ENCODE peak calls at places on chromosomes 2 and 18, in six cellular contexts. G is HL-60, T is left ventricle myocardium inferior, W is endothelial cell of umbilical vein, E is ovary, V is fibroblast of pulmonary artery. C is an unnamed sample.

GRCh38 chr2:58569460-58570185 is 328.5 kb upstream of the FANCL start:
- DNase-seq in W (no peak), T (no peak), E (no peak), G (no peak), V (no peak), C (no peak)

GRCh38 chr2:224221455-224221913 is 180.4 kb downstream of the FAM124B start:
- DNase-seq in V (peak; percentile 93), G (no peak), T (no peak), W (peak; percentile 88), E (no peak), C (peak; percentile 82)

GRCh38 chr2:235527806-235528480 is 34.1 kb downstream of the AGAP1 start:
- DNase-seq in W (no peak), V (no peak), G (no peak), E (no peak), T (no peak), C (no peak)

GRCh38 chr2:219178377-219179175 is 501 bp downstream of the RETREG2 start:
- DNase-seq in E (no peak), W (no peak), T (peak; percentile 60), G (no peak), V (peak; percentile 23), C (no peak)

GRCh38 chr2:9139491-9140443 is 66.8 kb upstream of the ASAP2 start:
- DNase-seq in W (peak; percentile 67), E (peak; percentile 77), V (peak; percentile 68), G (no peak), T (peak; percentile 76), C (no peak)

GRCh38 chr18:37639846-37640245 is 74.2 kb upstream of the CELF4 start:
- DNase-seq in G (no peak), T (no peak), V (peak; percentile 88), E (no peak), W (no peak), C (no peak)

GRCh38 chr2:146989726-146990125 is 855.1 kb upstream of the ACVR2A start:
- DNase-seq in G (no peak), E (no peak), W (no peak), T (no peak), V (peak; percentile 33), C (no peak)

GRCh38 chr2:71554028-71554705 is 100.8 kb downstream of the DYSF start:
- DNase-seq in G (no peak), V (no peak), T (no peak), E (no peak), W (no peak), C (no peak)

GRCh38 chr18:56651771-56652092 is 573 bp downstream of the WDR7 start:
- DNase-seq in G (no peak), V (no peak), E (no peak), T (no peak), W (peak; percentile 15), C (no peak)

GRCh38 chr2:28286678-28287077 is 106.0 kb upstream of the FOSL2 start:
- DNase-seq in G (no peak), E (no peak), T (no peak), V (no peak), W (no peak), C (no peak)

GRCh38 chr18:11293794-11294193 is 144.4 kb upstream of the PIEZO2 start:
- DNase-seq in E (no peak), V (no peak), G (no peak), W (no peak), T (no peak), C (no peak)

GRCh38 chr2:65530547-65531320 is 98.3 kb upstream of the SPRED2 start:
- DNase-seq in V (peak; percentile 20), E (no peak), W (no peak), G (no peak), T (no peak), C (no peak)

GRCh38 chr2:30459140-30459539 is 12.1 kb downstream of the LCLAT1 start:
- DNase-seq in E (no peak), W (no peak), V (no peak), T (no peak), G (no peak), C (no peak)

GRCh38 chr2:217402622-217403383 is 542.9 kb upstream of the TNP1 start:
- DNase-seq in G (no peak), T (no peak), W (no peak), V (peak; percentile 39), E (peak; percentile 83), C (no peak)

GRCh38 chr2:150513647-150514046 is 26.2 kb upstream of the RND3 start:
- DNase-seq in T (no peak), G (no peak), V (no peak), E (no peak), W (no peak), C (no peak)

GRCh38 chr2:238527565-238527964 is 100.8 kb downstream of the ASB1 start:
- DNase-seq in E (no peak), W (no peak), G (no peak), V (peak; percentile 33), T (no peak), C (no peak)

GRCh38 chr2:156320491-156320896 is 12.0 kb downstream of the NR4A2 start:
- DNase-seq in E (peak; percentile 50), T (peak; percentile 47), W (no peak), G (no peak), V (peak; percentile 39), C (no peak)

GRCh38 chr2:206176128-206176527 is 16.4 kb downstream of the EEF1B2 start:
- DNase-seq in G (no peak), V (no peak), T (no peak), W (no peak), E (no peak), C (no peak)

GRCh38 chr2:176138526-176139169 is 9.1 kb downstream of the HOXD8 start:
- DNase-seq in V (no peak), T (no peak), E (peak; percentile 38), G (no peak), W (peak; percentile 75), C (no peak)

GRCh38 chr2:118774458-118775133 is 72.9 kb downstream of the EN1 start:
- DNase-seq in T (peak; percentile 40), W (peak; percentile 13), E (peak; percentile 55), V (peak; percentile 47), G (no peak), C (no peak)

GRCh38 chr2:225122007-225122406 is 79.7 kb upstream of the DOCK10 start:
- DNase-seq in G (no peak), V (no peak), W (no peak), E (no peak), T (no peak), C (no peak)

GRCh38 chr2:217725409-217725808 is 277.4 kb downstream of the TNS1 start:
- DNase-seq in T (no peak), V (no peak), E (no peak), G (no peak), W (no peak), C (no peak)

GRCh38 chr2:133791191-133791590 is 222.9 kb upstream of the NCKAP5 start:
- DNase-seq in T (no peak), G (no peak), W (peak; percentile 46), E (no peak), V (peak; percentile 58), C (no peak)

GRCh38 chr2:213834331-213834730 is 550.1 kb downstream of the SPAG16 start:
- DNase-seq in G (no peak), W (peak; percentile 3), V (peak; percentile 36), T (no peak), E (no peak), C (peak; percentile 85)

GRCh38 chr2:176297067-176297466 is 27.8 kb downstream of the MTX2 start:
- DNase-seq in E (no peak), W (no peak), T (no peak), V (no peak), G (no peak), C (no peak)

GRCh38 chr2:11160731-11161455 is 5.6 kb downstream of the SLC66A3 start:
- DNase-seq in W (no peak), E (no peak), T (no peak), V (no peak), G (no peak), C (no peak)

GRCh38 chr2:11158916-11159573 is 3.8 kb downstream of the SLC66A3 start:
- DNase-seq in T (no peak), G (no peak), E (no peak), V (no peak), W (no peak), C (no peak)

GRCh38 chr2:11160256-11160655 is 5.0 kb downstream of the SLC66A3 start:
- DNase-seq in V (no peak), T (no peak), E (no peak), G (no peak), W (no peak), C (no peak)

GRCh38 chr2:11157731-11158130 is 2.5 kb downstream of the SLC66A3 start:
- DNase-seq in G (no peak), W (no peak), V (no peak), T (no peak), E (no peak), C (no peak)

GRCh38 chr2:11159574-11160170 is 4.4 kb downstream of the SLC66A3 start:
- DNase-seq in E (no peak), V (no peak), T (no peak), G (no peak), W (no peak), C (no peak)
- H3K4me3 ChIP-seq in E (no peak overlapping the region), V (no peak overlapping the region), T (no peak overlapping the region), G (no peak overlapping the region), W (no peak overlapping the region), C (no peak overlapping the region)

GRCh38 chr18:50094221-50094773 is 100.7 kb downstream of the MYO5B start:
- DNase-seq in V (no peak), T (no peak), W (no peak), G (no peak), E (no peak), C (no peak)
- H3K4me3 ChIP-seq in V (no peak overlapping the region), T (no peak overlapping the region), W (no peak overlapping the region), G (no peak overlapping the region), E (no peak overlapping the region), C (no peak overlapping the region)

DNA sequence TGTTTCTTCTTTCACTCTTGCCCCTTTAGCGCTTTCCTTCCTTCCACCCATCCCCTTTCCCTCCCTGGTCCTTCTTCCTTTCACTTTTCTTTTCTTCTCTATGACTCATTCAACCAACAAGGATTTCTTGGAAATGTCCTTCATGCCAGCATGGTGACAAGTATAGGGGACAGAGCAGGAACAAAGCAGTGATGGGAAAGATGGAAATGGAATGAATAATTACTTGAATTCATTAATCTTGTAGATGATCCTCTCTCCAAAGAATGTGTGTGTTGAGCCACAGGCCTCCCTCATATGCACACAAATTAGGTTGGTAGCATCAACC is 1.5 kb downstream of the VAMP5 start:
- DNase-seq in T (no peak), V (peak; percentile 36), E (no peak), W (peak; percentile 51), G (no peak), C (no peak)
- H3K4me3 ChIP-seq in T (peak overlapping the region; percentile 79), V (no peak overlapping the region), E (no peak overlapping the region), W (peak overlapping the region; percentile 58), G (no peak overlapping the region), C (no peak overlapping the region)

GRCh38 chr2:182814380-182814779 is 52.1 kb downstream of the FRZB start:
- DNase-seq in W (no peak), G (no peak), E (no peak), T (no peak), V (no peak), C (no peak)
- H3K4me3 ChIP-seq in W (no peak overlapping the region), G (no peak overlapping the region), E (no peak overlapping the region), T (no peak overlapping the region), V (no peak overlapping the region), C (no peak overlapping the region)

DNA sequence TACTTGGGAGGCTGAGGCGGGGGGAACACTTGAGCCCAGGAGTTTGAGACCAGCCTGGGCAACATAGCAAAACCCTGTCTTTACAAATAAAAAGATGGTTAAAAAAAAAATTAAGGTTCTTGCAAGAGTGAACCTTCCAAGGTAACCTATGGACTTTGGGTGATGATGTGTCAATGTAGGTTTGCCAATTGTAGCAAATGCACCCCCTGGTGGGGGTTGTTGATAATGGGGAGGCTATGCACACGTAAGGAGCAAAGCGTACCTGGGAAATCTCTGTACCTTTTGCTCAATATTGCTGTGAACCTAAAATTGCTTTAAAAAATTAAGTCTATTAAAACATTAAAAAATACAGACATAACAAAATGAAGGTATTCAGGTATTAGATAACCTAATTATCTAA is 70.4 kb downstream of the CWC22 start:
- DNase-seq in G (peak; percentile 28), T (no peak), V (peak; percentile 18), W (peak; percentile 9), E (no peak), C (no peak)
- H3K4me3 ChIP-seq in G (no peak overlapping the region), T (no peak overlapping the region), V (no peak overlapping the region), W (no peak overlapping the region), E (no peak overlapping the region), C (no peak overlapping the region)

C was measured in skeletal muscle cell.